ENCODE peak calls at places on chromosomes 11 and 22, in five cellular contexts. U is bronchial epithelial cell, X is HCT116, I is tibial nerve, Y is GM23338. L is an unnamed sample.

GRCh38 chr11:20672575-20672974 is 3.2 kb downstream of the NELL1 start:
- DNase-seq in U (peak; percentile 15), X (peak; percentile 6), I (no peak), Y (peak; percentile 64), L (no peak)

GRCh38 chr22:42881982-42882656 is 25.0 kb upstream of the ARFGAP3 start:
- DNase-seq in U (no peak), X (no peak), I (no peak), Y (no peak), L (no peak)

GRCh38 chr22:42299586-42300285 is 29.3 kb upstream of the TCF20 start:
- DNase-seq in U (no peak), X (no peak), I (peak; percentile 25), Y (peak; percentile 84), L (peak; percentile 56)

GRCh38 chr11:128146926-128147605 is 440.3 kb downstream of the ETS1 start:
- DNase-seq in U (peak; percentile 60), X (no peak), I (no peak), Y (peak; percentile 23), L (no peak)

GRCh38 chr11:134537296-134537695 is 125.3 kb upstream of the B3GAT1 start:
- DNase-seq in U (no peak), X (no peak), I (no peak), Y (no peak), L (no peak)

GRCh38 chr11:119351232-119351631 is 4.7 kb upstream of the MFRP start:
- DNase-seq in U (no peak), X (no peak), I (no peak), Y (no peak), L (no peak)

GRCh38 chr11:73359930-73360742 is 16.1 kb upstream of the RELT start:
- DNase-seq in U (no peak), X (no peak), I (no peak), Y (peak; percentile 78), L (peak; percentile 45)

GRCh38 chr22:47257566-47257965 is 495.1 kb downstream of the TBC1D22A start:
- DNase-seq in U (no peak), X (no peak), I (no peak), Y (no peak), L (no peak)

GRCh38 chr11:116980136-116980793 is 118.0 kb downstream of the SIK3 start:
- DNase-seq in U (no peak), X (no peak), I (no peak), Y (no peak), L (no peak)

GRCh38 chr11:87573708-87574107 is 536.0 kb downstream of the TMEM135 start:
- DNase-seq in U (no peak), X (no peak), I (no peak), Y (peak; percentile 2), L (no peak)

GRCh38 chr11:123308077-123308476 is 113.0 kb upstream of the CLMP start:
- DNase-seq in U (no peak), X (no peak), I (peak; percentile 8), Y (no peak), L (no peak)

GRCh38 chr11:86196924-86197323 is 47.6 kb upstream of the EED start:
- DNase-seq in U (no peak), X (no peak), I (no peak), Y (no peak), L (no peak)

GRCh38 chr11:62233730-62234129 is 8.3 kb upstream of the SCGB1D2 start:
- DNase-seq in U (no peak), X (no peak), I (no peak), Y (no peak), L (no peak)

DNA sequence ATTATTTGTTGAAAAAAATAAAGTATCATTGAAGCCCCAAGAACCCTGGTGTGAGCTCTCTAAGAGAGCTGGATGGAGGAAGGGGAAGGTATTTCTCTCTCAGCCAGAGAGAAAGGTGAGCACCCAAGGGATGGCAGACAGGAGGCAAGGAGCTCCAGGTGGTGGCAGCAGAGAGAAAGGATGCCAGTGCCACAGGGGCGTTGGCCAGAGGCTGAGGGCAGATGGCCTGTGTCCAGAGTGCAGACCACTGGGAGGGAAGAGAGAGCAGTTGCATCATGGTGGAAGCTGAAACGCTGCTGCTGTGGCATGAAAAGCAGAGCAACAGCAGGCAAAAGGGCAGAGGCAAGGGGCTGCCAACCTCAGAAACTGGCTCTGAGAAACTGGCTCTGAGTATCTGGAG is 8.5 kb downstream of the SPON1 start:
- DNase-seq in U (peak; percentile 37), X (peak; percentile 24), I (no peak), Y (peak; percentile 59), L (no peak)
- TF ChIP-seq CTCF in U (peak; percentile 89), X (peak; percentile 76), I (peak; percentile 7), Y (peak; percentile 79), L (peak; percentile 20)

GRCh38 chr11:112186304-112186703 is 11.0 kb downstream of the BCO2 start:
- DNase-seq in U (no peak), X (no peak), I (no peak), Y (no peak), L (no peak)
- TF ChIP-seq CTCF in U (no peak), X (no peak), I (no peak), Y (no peak), L (no peak)

GRCh38 chr11:898540-899190 is 11.9 kb downstream of the CHID1 start:
- DNase-seq in U (no peak), X (no peak), I (peak; percentile 23), Y (peak; percentile 49), L (peak; percentile 48)
- TF ChIP-seq CTCF in U (no peak), X (peak; percentile 29), I (no peak), Y (peak; percentile 68), L (peak; percentile 3)

GRCh38 chr22:35549338-35549737 is 8.7 kb downstream of the RASD2 start:
- DNase-seq in U (no peak), X (no peak), I (no peak), Y (no peak), L (no peak)
- TF ChIP-seq CTCF in U (no peak), X (no peak), I (no peak), Y (no peak), L (no peak)